ENCODE peak calls at places on chromosomes 13 and 19, in seven cellular contexts. M is RWPE2, P is epithelial cell of esophagus, X is lower leg skin, S is retinal pigment epithelial cell, L is fibroblast of villous mesenchyme, W is adrenal gland. N is an unnamed sample.
A peak's percentile ranks its signal among the peaks of the same experiment; 100 is the strongest.

GRCh38 chr19:40621283-40621682 is 20.1 kb downstream of the LTBP4 start:
- DNase-seq in W (no peak), M (peak; percentile 30), L (no peak), X (no peak), S (no peak), P (no peak), N (no peak)

GRCh38 chr19:49875801-49876421 is 1.2 kb downstream of the AKT1S1 start:
- DNase-seq in X (peak; percentile 68), P (peak; percentile 32), S (no peak), W (peak; percentile 76), M (no peak), L (peak; percentile 52), N (no peak)

GRCh38 chr19:47447470-47448359 is 24.0 kb downstream of the SLC8A2 start:
- DNase-seq in P (peak; percentile 77), S (no peak), L (peak; percentile 17), M (peak; percentile 97), W (peak; percentile 81), X (no peak), N (no peak)

GRCh38 chr19:39481676-39482075 is 1.0 kb downstream of the TIMM50 start:
- DNase-seq in L (no peak), S (no peak), M (no peak), X (no peak), P (no peak), W (no peak), N (no peak)

GRCh38 chr13:96998071-96998470 is 3.8 kb upstream of the OXGR1 start:
- DNase-seq in L (no peak), X (no peak), M (no peak), S (no peak), W (no peak), P (no peak), N (no peak)

GRCh38 chr19:18763674-18764590 is 27.2 kb downstream of the COMP start:
- DNase-seq in P (peak; percentile 98), L (peak; percentile 58), M (peak; percentile 97), X (peak; percentile 67), W (peak; percentile 86), S (peak; percentile 26), N (no peak)

GRCh38 chr19:5048727-5049553 is 80.0 kb downstream of the KDM4B start:
- DNase-seq in M (no peak), S (peak; percentile 62), X (peak; percentile 55), P (no peak), L (peak; percentile 60), W (peak; percentile 85), N (peak; percentile 92)

GRCh38 chr13:114259374-114259773 is 22.0 kb upstream of the UPF3A start:
- DNase-seq in L (no peak), S (no peak), P (no peak), M (no peak), X (no peak), W (no peak), N (no peak)

GRCh38 chr13:28819046-28819747 is 942 bp upstream of the MTUS2 start:
- DNase-seq in X (no peak), W (no peak), P (peak; percentile 21), M (no peak), S (no peak), L (peak; percentile 31), N (no peak)

GRCh38 chr13:35771898-35772297 is 295.4 kb upstream of the MAB21L1 start:
- DNase-seq in P (peak; percentile 84), L (peak; percentile 23), M (no peak), S (peak; percentile 91), W (no peak), X (no peak), N (no peak)

GRCh38 chr19:12159773-12160414 is 3.0 kb upstream of the ZNF136 start:
- DNase-seq in L (no peak), P (no peak), W (no peak), S (no peak), X (no peak), M (no peak), N (no peak)

GRCh38 chr19:22286151-22286810 is at the start of gene ZNF729:
- DNase-seq in W (no peak), M (no peak), P (no peak), L (no peak), X (no peak), S (no peak), N (no peak)

GRCh38 chr19:45805719-45806118 is 9.4 kb downstream of the RSPH6A start:
- DNase-seq in P (no peak), S (no peak), X (no peak), L (no peak), M (no peak), W (no peak), N (no peak)

GRCh38 chr13:90281709-90282108 is 1065.8 kb upstream of the MIR17HG start:
- DNase-seq in X (no peak), W (no peak), S (no peak), P (no peak), M (no peak), L (no peak), N (no peak)

GRCh38 chr13:80979035-80979641 is 638.2 kb upstream of the SPRY2 start:
- DNase-seq in X (no peak), M (no peak), P (peak; percentile 80), S (peak; percentile 43), W (peak; percentile 61), L (peak; percentile 59), N (no peak)

GRCh38 chr13:48954086-48954485 is 21.6 kb upstream of the FNDC3A start:
- DNase-seq in L (no peak), X (no peak), M (no peak), P (peak; percentile 44), S (no peak), W (no peak), N (no peak)

GRCh38 chr19:23981863-23982262 is 67.2 kb downstream of the ZNF726 start:
- DNase-seq in L (no peak), S (no peak), P (no peak), X (no peak), M (no peak), W (no peak), N (no peak)

GRCh38 chr13:113845723-113846638 is 17.9 kb downstream of the GAS6 start:
- DNase-seq in S (no peak), W (no peak), X (no peak), P (no peak), L (no peak), M (peak; percentile 26), N (no peak)

GRCh38 chr19:31283701-31284100 is 65.5 kb downstream of the TSHZ3 start:
- DNase-seq in W (no peak), P (no peak), X (no peak), M (no peak), L (no peak), S (no peak), N (no peak)

GRCh38 chr13:97205971-97206370 is 16.2 kb upstream of the MBNL2 start:
- DNase-seq in M (no peak), W (no peak), P (no peak), S (peak; percentile 82), L (peak; percentile 43), X (no peak), N (no peak)

GRCh38 chr13:37138169-37138568 is 32.7 kb upstream of the CSNK1A1L start:
- DNase-seq in M (no peak), W (no peak), X (no peak), P (peak; percentile 22), L (peak; percentile 24), S (no peak), N (no peak)
- TF ChIP-seq CTCF in M (peak; percentile 33), W (no peak), X (no peak), P (peak; percentile 16), L (peak; percentile 32), S (peak; percentile 36), N (peak; percentile 38)

DNA sequence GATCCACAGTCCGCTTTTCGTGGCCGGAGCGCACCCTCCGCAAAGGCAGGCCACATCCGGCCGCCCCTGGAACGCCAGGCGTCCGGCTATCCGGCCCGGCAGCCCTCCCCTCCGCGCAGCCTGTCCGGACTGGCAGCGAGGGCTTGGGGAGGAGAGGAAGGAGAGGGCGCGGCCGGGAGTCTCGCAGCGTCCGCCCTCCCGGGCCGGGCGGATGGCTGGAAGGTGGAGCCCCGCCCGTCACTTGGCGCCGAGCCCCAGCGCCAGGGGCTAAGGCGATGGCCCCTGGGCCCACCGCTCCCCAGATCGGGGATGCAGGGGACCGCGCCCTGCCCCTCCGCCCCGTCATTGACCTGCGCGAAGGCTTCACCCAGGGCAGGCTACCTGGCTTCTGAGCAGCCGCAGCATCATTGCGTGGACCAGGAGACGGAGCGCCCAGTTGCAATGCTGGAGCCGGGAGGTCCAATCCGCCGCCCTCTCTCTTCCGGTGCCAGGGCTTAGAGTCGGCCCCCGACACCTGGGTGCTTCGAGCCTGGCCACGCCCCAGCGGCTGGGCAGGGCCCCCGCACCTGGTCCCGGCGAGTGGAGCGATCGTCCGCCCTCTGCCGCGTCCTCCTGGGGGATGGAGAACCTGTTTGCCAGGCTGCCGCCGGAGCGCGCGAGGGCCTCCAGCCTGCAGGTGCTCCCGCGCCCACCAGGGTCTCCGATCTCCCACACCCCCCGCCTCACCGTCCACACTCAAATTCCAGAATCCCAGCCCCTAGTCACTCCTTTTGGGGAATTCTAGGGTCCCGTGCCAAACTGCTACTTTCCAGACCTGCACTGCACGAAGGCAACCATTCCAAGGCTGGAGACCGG is at the start of gene FUT1:
- DNase-seq in W (peak; percentile 57), S (no peak), X (no peak), M (peak; percentile 94), L (peak; percentile 46), P (peak; percentile 96), N (no peak)
- TF ChIP-seq CTCF in W (no peak), S (no peak), X (no peak), M (peak; percentile 9), L (no peak), P (no peak), N (no peak)

DNA sequence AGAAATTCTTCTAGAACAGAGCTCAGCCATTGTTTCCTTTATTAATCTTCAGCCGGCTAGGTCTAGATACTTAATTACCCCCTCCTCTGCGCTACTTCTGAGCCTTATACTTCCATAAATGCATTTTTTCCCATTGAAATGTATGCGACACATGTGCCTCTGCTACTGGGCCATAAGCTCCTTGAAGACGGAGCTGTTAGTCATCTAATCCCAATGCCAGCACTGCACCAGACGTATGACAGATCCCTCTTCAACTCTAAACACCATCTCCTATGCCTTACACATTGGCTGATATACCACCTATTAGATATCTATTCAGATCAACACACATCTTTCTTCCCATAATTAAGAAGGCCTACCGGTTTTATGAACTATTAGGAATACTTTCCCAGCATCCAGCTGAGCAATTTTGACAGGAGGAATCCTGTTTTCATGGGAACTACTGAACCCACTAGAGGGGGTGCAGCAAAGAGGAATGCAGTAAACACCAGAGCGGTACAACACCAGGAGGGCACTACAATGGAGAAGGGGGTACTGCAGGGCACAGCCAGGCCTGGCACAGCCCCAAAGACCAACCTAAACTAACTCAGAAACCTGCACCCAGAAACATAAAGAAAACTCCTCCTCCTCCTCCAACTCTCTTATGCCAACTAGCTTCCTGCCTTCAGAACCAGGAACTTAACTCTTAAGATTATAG is 18.8 kb downstream of the STK24 start:
- DNase-seq in X (no peak), L (peak; percentile 76), P (peak; percentile 56), M (no peak), W (no peak), S (peak; percentile 94), N (no peak)
- TF ChIP-seq CTCF in X (no peak), L (no peak), P (no peak), M (no peak), W (no peak), S (peak; percentile 16), N (no peak)

GRCh38 chr13:78679329-78679728 is 20.4 kb upstream of the OBI1 start:
- DNase-seq in W (no peak), M (no peak), S (no peak), L (no peak), P (no peak), X (no peak), N (no peak)
- TF ChIP-seq CTCF in W (no peak), M (no peak), S (no peak), L (no peak), P (no peak), X (no peak), N (no peak)

GRCh38 chr13:65926750-65927171 is 1303.4 kb downstream of the PCDH9 start:
- DNase-seq in W (no peak), X (no peak), P (peak; percentile 15), L (no peak), M (no peak), S (no peak), N (no peak)
- TF ChIP-seq CTCF in W (no peak), X (no peak), P (peak; percentile 27), L (peak; percentile 9), M (no peak), S (peak; percentile 49), N (peak; percentile 18)

N was measured in osteocyte.